ENCODE peak calls at places on chromosomes 6 and 20, in four cellular contexts. A is lung, K is suprapubic skin, D is heart left ventricle. R is an unnamed sample.

GRCh38 chr6:147751232-147751631 is 242.7 kb downstream of the SAMD5 start:
- DNase-seq in A (no peak), K (no peak), D (no peak), R (no peak)

GRCh38 chr6:17580518-17581048 is 19.5 kb upstream of the FAM8A1 start:
- DNase-seq in A (peak; percentile 39), K (no peak), D (peak; percentile 67), R (no peak)

GRCh38 chr20:24672886-24673677 is 203.7 kb downstream of the SYNDIG1 start:
- DNase-seq in A (no peak), K (peak; percentile 41), D (no peak), R (peak; percentile 72)

GRCh38 chr6:65505736-65506135 is 201.3 kb downstream of the EYS start:
- DNase-seq in A (no peak), K (no peak), D (no peak), R (no peak)

GRCh38 chr20:32563311-32564272 is 21.5 kb downstream of the NOL4L start:
- DNase-seq in A (no peak), K (no peak), D (no peak), R (peak; percentile 79)

GRCh38 chr6:98995116-98995515 is 47.4 kb upstream of the FBXL4 start:
- DNase-seq in A (no peak), K (no peak), D (no peak), R (no peak)

GRCh38 chr20:57408131-57408530 is 16.9 kb downstream of the RBM38 start:
- DNase-seq in A (no peak), K (no peak), D (no peak), R (no peak)

GRCh38 chr6:159970659-159971063 is 1.8 kb downstream of the IGF2R start:
- DNase-seq in A (no peak), K (no peak), D (no peak), R (no peak)

GRCh38 chr20:19291024-19291817 is 78.8 kb downstream of the SLC24A3 start:
- DNase-seq in A (no peak), K (no peak), D (no peak), R (no peak)

GRCh38 chr6:13851803-13852202 is 37.4 kb upstream of the MCUR1 start:
- DNase-seq in A (no peak), K (no peak), D (no peak), R (no peak)

GRCh38 chr6:52454556-52454955 is 34.4 kb downstream of the EFHC1 start:
- DNase-seq in A (no peak), K (no peak), D (no peak), R (no peak)

GRCh38 chr6:6317386-6317785 is 3.1 kb downstream of the F13A1 start:
- DNase-seq in A (no peak), K (no peak), D (no peak), R (no peak)

GRCh38 chr6:21773199-21773974 is 179.8 kb downstream of the SOX4 start:
- DNase-seq in A (no peak), K (no peak), D (no peak), R (no peak)

GRCh38 chr6:42269553-42269952 is 51.9 kb upstream of the MRPS10 start:
- DNase-seq in A (no peak), K (no peak), D (no peak), R (no peak)

GRCh38 chr6:30748851-30749540 is 4.6 kb upstream of the IER3 start:
- DNase-seq in A (no peak), K (no peak), D (no peak), R (no peak)

GRCh38 chr20:50055524-50056083 is 57.3 kb downstream of the UBE2V1 start:
- DNase-seq in A (no peak), K (no peak), D (no peak), R (no peak)

GRCh38 chr6:43579171-43579570 is 3.2 kb downstream of the POLH start:
- DNase-seq in A (no peak), K (no peak), D (no peak), R (no peak)

GRCh38 chr20:35739294-35740163 is 2.5 kb downstream of the RBM39 start:
- DNase-seq in A (no peak), K (no peak), D (no peak), R (peak; percentile 39)

GRCh38 chr6:25301358-25301757 is 22.2 kb downstream of the CARMIL1 start:
- DNase-seq in A (no peak), K (no peak), D (no peak), R (no peak)

GRCh38 chr6:161369339-161369738 is 95.5 kb upstream of the AGPAT4 start:
- DNase-seq in A (no peak), K (no peak), D (no peak), R (peak; percentile 79)

GRCh38 chr20:59204201-59204894 is 40.7 kb downstream of the ZNF831 start:
- DNase-seq in A (no peak), K (no peak), D (no peak), R (peak; percentile 67)

GRCh38 chr6:56841751-56842150 is 113.2 kb upstream of the BEND6 start:
- DNase-seq in A (no peak), K (no peak), D (no peak), R (no peak)

GRCh38 chr6:127484207-127484858 is 25.1 kb upstream of the KIAA0408 start:
- DNase-seq in A (no peak), K (no peak), D (no peak), R (no peak)

GRCh38 chr20:38770546-38770945 is 22.3 kb downstream of the ACTR5 start:
- DNase-seq in A (no peak), K (peak; percentile 67), D (no peak), R (peak; percentile 66)

GRCh38 chr20:20824924-20825584 is 112.6 kb upstream of the RALGAPA2 start:
- DNase-seq in A (peak; percentile 79), K (no peak), D (peak; percentile 78), R (no peak)

GRCh38 chr6:1670711-1671462 is 61.2 kb downstream of the FOXC1 start:
- DNase-seq in A (no peak), K (no peak), D (no peak), R (no peak)

GRCh38 chr20:53959849-53960585 is 110.4 kb downstream of the BCAS1 start:
- DNase-seq in A (no peak), K (no peak), D (no peak), R (no peak)

GRCh38 chr20:59040682-59041081 is 1.9 kb downstream of the PRELID3B start:
- DNase-seq in A (no peak), K (no peak), D (no peak), R (no peak)

GRCh38 chr6:107246972-107247615 is 131.8 kb upstream of the BEND3 start:
- DNase-seq in A (no peak), K (no peak), D (no peak), R (no peak)

GRCh38 chr20:46060301-46060881 is 29.4 kb downstream of the NCOA5 start:
- DNase-seq in A (no peak), K (no peak), D (no peak), R (no peak)

GRCh38 chr6:13015379-13015681 is 298.8 kb downstream of the PHACTR1 start:
- DNase-seq in A (no peak), K (no peak), D (no peak), R (no peak)

GRCh38 chr6:158286413-158286812 is 25.9 kb upstream of the TULP4 start:
- DNase-seq in A (no peak), K (no peak), D (no peak), R (no peak)

GRCh38 chr6:32045811-32046449 is 7.7 kb downstream of the CYP21A2 start:
- DNase-seq in A (no peak), K (no peak), D (no peak), R (no peak)
- TF ChIP-seq CTCF in A (no peak), K (no peak), D (no peak), R (no peak)

GRCh38 chr6:145442110-145442509 is 293.2 kb downstream of the EPM2A start:
- DNase-seq in A (no peak), K (no peak), D (no peak), R (no peak)
- H3K9me3 ChIP-seq in A (peaks cover 6% of the 10 kb centered on the region), K (peaks cover 16% of the 10 kb centered on the region), D (peaks cover 45% of the 10 kb centered on the region), R (peaks cover 4% of the 10 kb centered on the region)

DNA sequence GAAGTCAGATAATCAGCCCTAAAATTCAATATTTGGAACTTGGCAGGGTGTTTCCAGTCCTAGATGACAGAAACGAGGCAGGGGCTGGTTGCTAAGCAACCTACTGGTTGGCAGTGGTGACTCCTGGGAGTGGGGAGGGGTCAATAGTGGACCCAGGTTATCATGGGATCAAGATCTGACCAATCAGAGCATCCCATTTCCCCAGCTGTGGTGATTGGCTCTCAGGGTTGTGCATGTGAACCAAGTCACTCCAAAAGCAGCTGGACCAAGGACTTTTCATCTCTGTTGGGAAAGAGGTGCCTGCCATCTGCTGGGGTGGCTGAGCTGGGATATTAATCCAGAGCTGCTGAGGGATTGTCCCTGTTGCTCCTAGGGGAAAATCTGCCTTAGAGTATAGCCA is 253.4 kb downstream of the PREX1 start:
- DNase-seq in A (no peak), K (no peak), D (no peak), R (no peak)
- TF ChIP-seq CTCF in A (no peak), K (no peak), D (no peak), R (no peak)

GRCh38 chr6:140641412-140641811 is 1267.0 kb upstream of the CITED2 start:
- DNase-seq in A (no peak), K (no peak), D (no peak), R (no peak)

GRCh38 chr6:140644017-140644416 is 1269.6 kb upstream of the CITED2 start:
- DNase-seq in A (no peak), K (no peak), D (no peak), R (no peak)
- H3K9me3 ChIP-seq in A (peaks cover 6% of the 10 kb centered on the region), K (peaks cover 6% of the 10 kb centered on the region), D (peaks cover 16% of the 10 kb centered on the region), R (no peaks in the 10 kb centered on the region)

GRCh38 chr6:132760256-132760655 is 2.6 kb upstream of the VNN2 start:
- DNase-seq in A (no peak), K (no peak), D (no peak), R (no peak)
- TF ChIP-seq CTCF in A (no peak), K (no peak), D (no peak), R (no peak)

GRCh38 chr6:4860387-4860786 is 84.2 kb downstream of the CDYL start:
- DNase-seq in A (no peak), K (no peak), D (no peak), R (no peak)

GRCh38 chr6:4861564-4861963 is 85.4 kb downstream of the CDYL start:
- DNase-seq in A (no peak), K (no peak), D (no peak), R (no peak)

GRCh38 chr6:4864534-4864933 is 88.3 kb downstream of the CDYL start:
- DNase-seq in A (no peak), K (no peak), D (no peak), R (no peak)
- H3K9me3 ChIP-seq in A (peaks cover 3% of the 10 kb centered on the region), K (peaks cover 16% of the 10 kb centered on the region), D (peaks cover 49% of the 10 kb centered on the region), R (no peaks in the 10 kb centered on the region)

R was measured in RWPE2.